ENCODE peak calls at places on chromosomes 12 and 14, in four cellular contexts. One of them, this sample, is unnamed. For H3K27me3 and H3K9me3, the result is how much of the 10 kb centered on the place peaks cover.

GRCh38 chr12:88501976-88502938 is 78.0 kb downstream of the KITLG start:
- DNase-seq in prostate gland: peak
- DNase-seq in esophagus muscularis mucosa: no peak
- DNase-seq in K562: no peak
- DNase-seq in this sample: no peak

GRCh38 chr14:103143535-103143934 is 20.3 kb downstream of the TNFAIP2 start:
- DNase-seq in esophagus muscularis mucosa: no peak
- DNase-seq in prostate gland: no peak
- DNase-seq in K562: no peak
- DNase-seq in this sample: no peak

GRCh38 chr14:54025661-54026060 is 69.0 kb upstream of the BMP4 start:
- DNase-seq in prostate gland: no peak
- DNase-seq in K562: no peak
- DNase-seq in esophagus muscularis mucosa: no peak
- DNase-seq in this sample: no peak

GRCh38 chr12:4230526-4230925 is 43.0 kb upstream of the CCND2 start:
- DNase-seq in esophagus muscularis mucosa: peak
- DNase-seq in K562: no peak
- DNase-seq in prostate gland: no peak
- DNase-seq in this sample: no peak

GRCh38 chr14:27243360-27243759 is 645.5 kb upstream of the NOVA1 start:
- DNase-seq in esophagus muscularis mucosa: no peak
- DNase-seq in K562: no peak
- DNase-seq in prostate gland: no peak
- DNase-seq in this sample: no peak

GRCh38 chr12:33752854-33753253 is 269.4 kb upstream of the ALG10 start:
- DNase-seq in prostate gland: no peak
- DNase-seq in esophagus muscularis mucosa: no peak
- DNase-seq in K562: peak
- DNase-seq in this sample: no peak

GRCh38 chr12:83434600-83434999 is 747.9 kb downstream of the TMTC2 start:
- DNase-seq in esophagus muscularis mucosa: no peak
- DNase-seq in K562: no peak
- DNase-seq in prostate gland: no peak
- DNase-seq in this sample: no peak

GRCh38 chr14:104277416-104278213 is 139.2 kb downstream of the KIF26A start:
- DNase-seq in prostate gland: no peak
- DNase-seq in esophagus muscularis mucosa: no peak
- DNase-seq in K562: no peak
- DNase-seq in this sample: no peak

GRCh38 chr12:123223241-123223668 is 9.7 kb downstream of the MPHOSPH9 start:
- DNase-seq in prostate gland: no peak
- DNase-seq in esophagus muscularis mucosa: no peak
- DNase-seq in K562: no peak
- DNase-seq in this sample: no peak

GRCh38 chr12:131118366-131118765 is 164.7 kb downstream of the ADGRD1 start:
- DNase-seq in esophagus muscularis mucosa: no peak
- DNase-seq in K562: no peak
- DNase-seq in prostate gland: no peak
- DNase-seq in this sample: no peak

GRCh38 chr12:54890339-54890738 is 36.0 kb downstream of the MUCL1 start:
- DNase-seq in prostate gland: no peak
- DNase-seq in esophagus muscularis mucosa: no peak
- DNase-seq in K562: no peak
- DNase-seq in this sample: no peak

GRCh38 chr14:62436256-62436655 is 609.0 kb downstream of the KCNH5 start:
- DNase-seq in K562: no peak
- DNase-seq in esophagus muscularis mucosa: no peak
- DNase-seq in prostate gland: no peak
- DNase-seq in this sample: no peak

GRCh38 chr12:38934696-38935095 is 29.3 kb upstream of the CPNE8 start:
- DNase-seq in K562: no peak
- DNase-seq in esophagus muscularis mucosa: no peak
- DNase-seq in prostate gland: no peak
- DNase-seq in this sample: no peak

GRCh38 chr12:62536546-62536945 is 69.9 kb downstream of the MON2 start:
- DNase-seq in prostate gland: no peak
- DNase-seq in esophagus muscularis mucosa: no peak
- DNase-seq in K562: no peak
- DNase-seq in this sample: no peak

GRCh38 chr14:26917086-26917485 is 319.3 kb upstream of the NOVA1 start:
- DNase-seq in K562: peak
- DNase-seq in prostate gland: no peak
- DNase-seq in esophagus muscularis mucosa: no peak
- DNase-seq in this sample: no peak

GRCh38 chr14:102819790-102820330 is 42.6 kb downstream of the TRAF3 start:
- DNase-seq in esophagus muscularis mucosa: no peak
- DNase-seq in K562: no peak
- DNase-seq in prostate gland: no peak
- DNase-seq in this sample: no peak

DNA sequence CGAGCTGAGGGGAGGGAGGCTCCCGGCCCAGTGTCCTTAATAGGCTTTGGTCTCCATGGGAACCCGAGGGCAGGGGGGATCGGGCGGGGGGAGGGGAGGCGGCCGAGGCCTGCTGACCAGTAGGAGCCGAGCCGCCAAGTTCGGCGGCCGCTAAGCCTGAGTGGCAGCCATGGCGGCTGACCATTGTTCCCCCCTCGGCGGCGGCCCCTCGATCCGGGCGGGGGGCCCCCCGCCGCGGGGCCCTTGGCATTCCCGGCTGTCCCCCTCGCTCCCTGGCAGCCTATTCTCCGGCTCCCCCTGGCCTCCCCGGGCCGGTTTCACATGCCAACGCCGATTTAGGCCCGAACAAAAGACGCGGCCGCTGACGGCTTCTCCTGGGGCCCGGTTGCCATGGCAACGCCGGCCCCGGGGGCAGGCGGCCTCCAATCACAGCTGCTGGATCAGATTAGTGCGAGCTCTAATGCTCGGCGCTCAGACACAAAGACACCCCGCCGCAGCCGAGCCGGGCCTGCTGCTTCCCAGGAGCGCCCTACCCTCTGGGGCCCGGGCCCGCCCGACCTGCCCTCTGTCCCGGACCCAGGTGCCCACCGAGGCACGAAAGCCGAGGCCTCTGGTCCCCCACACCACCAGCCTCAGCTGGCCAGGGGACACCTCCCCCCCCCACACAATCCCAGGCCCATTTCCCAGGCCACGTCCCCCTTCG is 7.3 kb downstream of the MSI1 start:
- DNase-seq in esophagus muscularis mucosa: no peak
- DNase-seq in K562: peak
- DNase-seq in prostate gland: peak
- DNase-seq in this sample: no peak
- TF ChIP-seq POLR2AphosphoS5 in esophagus muscularis mucosa: no peak
- TF ChIP-seq POLR2AphosphoS5 in K562: no peak
- TF ChIP-seq POLR2AphosphoS5 in prostate gland: no peak
- TF ChIP-seq POLR2AphosphoS5 in this sample: no peak

DNA sequence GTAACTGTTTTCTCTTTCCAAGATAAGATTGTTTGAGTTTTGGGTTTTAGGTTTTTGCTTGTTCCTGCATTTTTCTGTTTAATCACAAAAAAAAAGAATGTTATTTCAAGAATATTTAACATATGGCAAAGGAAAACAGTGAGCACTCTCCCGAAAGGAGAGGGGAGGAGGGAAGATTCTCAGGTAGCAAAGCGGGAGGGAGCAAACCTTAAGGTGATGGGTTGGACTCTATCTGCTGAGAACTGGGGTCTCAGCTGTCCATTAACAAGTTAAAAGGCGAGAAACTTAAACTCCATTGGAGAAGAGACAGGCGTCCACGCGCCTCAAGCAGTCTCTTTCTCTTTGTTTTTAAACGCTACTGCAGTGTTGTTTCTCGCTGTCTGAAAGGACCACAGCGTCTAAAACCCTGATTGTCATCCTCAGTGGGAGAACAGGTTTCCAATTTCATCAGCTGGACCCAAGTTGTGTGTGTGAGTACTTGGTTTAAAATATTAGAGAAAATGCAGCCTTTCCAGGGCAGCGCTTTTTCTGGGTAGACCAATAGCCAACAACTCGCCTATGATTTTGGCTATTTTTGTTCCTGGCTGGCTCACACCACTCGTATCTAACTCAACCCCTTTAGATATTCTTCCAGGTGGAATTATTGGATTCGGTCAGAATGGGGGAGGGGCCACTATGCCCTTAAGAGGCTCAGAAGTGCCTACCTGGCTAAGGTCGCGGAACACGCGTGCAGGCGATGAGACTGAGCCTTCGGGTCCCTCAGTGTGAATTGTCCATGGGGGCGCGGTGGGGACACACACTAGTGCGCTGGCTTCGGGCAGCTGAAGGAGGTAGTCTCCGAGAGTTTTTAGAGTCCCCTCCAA is 8.2 kb downstream of the SIX1 start:
- DNase-seq in esophagus muscularis mucosa: no peak
- DNase-seq in K562: no peak
- DNase-seq in prostate gland: no peak
- DNase-seq in this sample: no peak
- H3K27me3 ChIP-seq in esophagus muscularis mucosa: half or more
- H3K27me3 ChIP-seq in K562: under half
- H3K27me3 ChIP-seq in prostate gland: under half
- H3K27me3 ChIP-seq in this sample: under half

DNA sequence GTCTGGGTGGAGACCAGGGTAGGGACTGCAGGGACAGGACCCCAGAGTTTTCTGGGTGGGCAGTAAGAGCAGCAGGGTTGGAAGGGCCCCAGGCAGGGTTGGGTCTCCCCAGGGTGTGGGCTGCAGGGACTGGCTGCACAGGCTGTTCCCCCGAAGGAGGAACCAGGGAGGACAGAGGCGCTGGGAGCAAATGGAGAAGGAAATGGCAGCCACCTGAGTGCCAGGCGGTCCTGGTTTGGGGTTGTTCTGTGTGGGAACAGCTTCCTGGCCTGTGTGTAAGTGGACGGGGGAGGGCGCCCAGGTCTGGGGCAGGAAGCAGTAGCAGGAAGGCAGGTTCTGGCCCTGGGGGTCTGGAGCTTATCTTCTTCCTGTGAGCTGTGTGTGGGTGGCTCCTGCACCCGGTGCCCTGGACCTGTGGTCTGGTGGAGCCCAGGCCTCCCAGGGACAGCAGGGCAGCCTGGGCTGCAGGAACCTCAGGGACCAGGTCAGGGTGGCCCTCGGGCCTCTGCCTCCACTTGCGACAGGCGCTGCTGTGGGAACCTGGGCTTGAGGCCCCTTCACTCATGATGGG is 372.8 kb downstream of the TMEM121 start:
- DNase-seq in esophagus muscularis mucosa: no peak
- DNase-seq in K562: no peak
- DNase-seq in prostate gland: no peak
- DNase-seq in this sample: no peak
- H3K9me3 ChIP-seq in esophagus muscularis mucosa: under half
- H3K9me3 ChIP-seq in K562: under half
- H3K9me3 ChIP-seq in prostate gland: under half
- H3K9me3 ChIP-seq in this sample: under half

GRCh38 chr12:56165369-56165768 is 7.2 kb downstream of the MYL6 start:
- DNase-seq in esophagus muscularis mucosa: no peak
- DNase-seq in prostate gland: no peak
- DNase-seq in K562: no peak
- DNase-seq in this sample: no peak

GRCh38 chr12:56162468-56163290 is 4.5 kb downstream of the MYL6 start:
- DNase-seq in K562: no peak
- DNase-seq in esophagus muscularis mucosa: no peak
- DNase-seq in prostate gland: no peak
- DNase-seq in this sample: no peak

GRCh38 chr12:56161677-56162351 is 3.7 kb downstream of the MYL6 start:
- DNase-seq in K562: no peak
- DNase-seq in prostate gland: no peak
- DNase-seq in esophagus muscularis mucosa: no peak
- DNase-seq in this sample: no peak

GRCh38 chr12:56164345-56164729 is 6.2 kb downstream of the MYL6 start:
- DNase-seq in esophagus muscularis mucosa: no peak
- DNase-seq in K562: no peak
- DNase-seq in prostate gland: no peak
- DNase-seq in this sample: no peak

GRCh38 chr12:56163533-56164344 is 5.6 kb downstream of the MYL6 start:
- DNase-seq in prostate gland: no peak
- DNase-seq in esophagus muscularis mucosa: no peak
- DNase-seq in K562: no peak
- DNase-seq in this sample: no peak
- TF ChIP-seq POLR2AphosphoS5 in prostate gland: no peak
- TF ChIP-seq POLR2AphosphoS5 in esophagus muscularis mucosa: peak
- TF ChIP-seq POLR2AphosphoS5 in K562: peak
- TF ChIP-seq POLR2AphosphoS5 in this sample: peak

GRCh38 chr12:112887542-112887941 is 19.2 kb upstream of the OAS1 start:
- DNase-seq in prostate gland: no peak
- DNase-seq in esophagus muscularis mucosa: no peak
- DNase-seq in K562: no peak
- DNase-seq in this sample: no peak
- H3K27me3 ChIP-seq in prostate gland: under half
- H3K27me3 ChIP-seq in esophagus muscularis mucosa: under half
- H3K27me3 ChIP-seq in K562: under half
- H3K27me3 ChIP-seq in this sample: under half

DNA sequence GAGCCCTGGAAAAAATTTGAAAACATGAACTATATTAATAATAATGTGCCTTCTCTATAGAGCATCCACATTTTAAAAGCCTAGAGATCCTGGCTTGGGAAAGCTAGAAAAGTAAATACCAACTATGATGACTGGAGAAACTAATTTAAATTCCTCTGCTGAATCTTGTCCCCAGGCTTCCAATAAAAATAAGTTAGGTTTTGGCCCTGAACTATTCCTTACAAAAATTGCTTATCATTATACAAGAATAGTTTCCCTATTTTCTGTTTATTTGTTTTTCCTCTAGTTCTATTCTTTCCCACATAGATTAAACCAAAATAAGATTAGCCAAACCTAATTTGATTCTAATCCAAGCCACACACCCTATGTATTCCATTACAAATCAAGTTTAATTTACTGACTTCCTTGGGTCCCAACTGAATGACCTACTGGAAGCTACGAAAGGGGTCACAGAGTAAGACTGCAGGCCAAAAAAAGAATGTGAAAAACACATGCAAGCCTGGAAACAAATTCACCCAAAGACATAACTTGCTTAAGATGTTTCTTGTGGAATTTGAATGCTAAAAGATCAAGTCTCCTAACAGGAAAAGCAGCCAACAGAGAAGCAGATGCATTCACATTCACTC is 133.0 kb downstream of the PAWR start:
- DNase-seq in prostate gland: no peak
- DNase-seq in esophagus muscularis mucosa: no peak
- DNase-seq in K562: no peak
- DNase-seq in this sample: no peak
- H3K9me3 ChIP-seq in prostate gland: under half
- H3K9me3 ChIP-seq in esophagus muscularis mucosa: under half
- H3K9me3 ChIP-seq in K562: under half
- H3K9me3 ChIP-seq in this sample: under half

DNA sequence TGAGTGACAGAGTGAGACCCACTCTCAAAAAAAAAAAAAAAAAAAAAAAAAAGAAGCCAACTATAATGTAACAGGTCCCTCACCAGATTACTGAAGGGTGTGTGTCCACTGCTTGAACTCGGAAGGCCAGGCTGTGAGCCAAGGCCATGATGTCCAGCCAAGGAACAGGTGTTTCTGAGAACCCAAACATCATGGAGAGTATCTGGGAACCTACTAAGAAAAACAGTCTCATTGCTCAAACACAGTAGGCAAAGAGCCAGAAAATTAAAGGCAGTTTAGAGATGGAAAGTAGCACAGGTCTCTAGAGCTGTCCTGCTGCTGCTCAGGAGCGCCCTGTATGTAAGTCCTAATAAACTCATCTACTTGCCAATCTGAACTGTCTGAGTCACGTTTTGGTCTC is 12.5 kb upstream of the MAP4K5 start:
- DNase-seq in prostate gland: peak
- DNase-seq in esophagus muscularis mucosa: no peak
- DNase-seq in K562: no peak
- DNase-seq in this sample: no peak
- TF ChIP-seq POLR2AphosphoS5 in prostate gland: peak
- TF ChIP-seq POLR2AphosphoS5 in esophagus muscularis mucosa: peak
- TF ChIP-seq POLR2AphosphoS5 in K562: no peak
- TF ChIP-seq POLR2AphosphoS5 in this sample: no peak

This sample was measured in Panc1.